ENCODE peak calls at places on chromosomes 3 and 15, in six cellular contexts. F is PC-3, N is RWPE1, L is thyroid gland, T is AG09319, B is HFFc6. M is an unnamed sample.

GRCh38 chr3:69864141-69864540 is 124.9 kb downstream of the MITF start:
- DNase-seq in F (peak; percentile 66), N (no peak), L (no peak), T (no peak), B (no peak), M (no peak)

GRCh38 chr3:42803800-42804112 is 534 bp downstream of the HIGD1A start:
- DNase-seq in F (no peak), N (peak; percentile 26), L (peak; percentile 56), T (no peak), B (no peak), M (no peak)

GRCh38 chr3:78430741-78431140 is 1337.1 kb downstream of the ROBO1 start:
- DNase-seq in F (no peak), N (no peak), L (no peak), T (no peak), B (no peak), M (no peak)

GRCh38 chr3:48614044-48614443 is 4.6 kb upstream of the UQCRC1 start:
- DNase-seq in F (peak; percentile 79), N (peak; percentile 71), L (no peak), T (peak; percentile 57), B (peak; percentile 48), M (peak; percentile 48)

GRCh38 chr15:41659190-41659589 is 1.0 kb upstream of the MGA start:
- DNase-seq in F (no peak), N (no peak), L (no peak), T (no peak), B (no peak), M (no peak)

GRCh38 chr3:40939113-40940070 is 259.9 kb upstream of the CTNNB1 start:
- DNase-seq in F (peak; percentile 55), N (no peak), L (no peak), T (no peak), B (no peak), M (no peak)

GRCh38 chr3:122415104-122415744 is 638 bp downstream of the WDR5B start:
- DNase-seq in F (peak; percentile 64), N (peak; percentile 64), L (peak; percentile 69), T (no peak), B (peak; percentile 57), M (no peak)

GRCh38 chr3:45472795-45473194 is 84.4 kb downstream of the LARS2 start:
- DNase-seq in F (no peak), N (no peak), L (no peak), T (no peak), B (no peak), M (no peak)

GRCh38 chr3:134881305-134881704 is 86.2 kb downstream of the EPHB1 start:
- DNase-seq in F (no peak), N (no peak), L (no peak), T (no peak), B (no peak), M (no peak)

GRCh38 chr3:14880486-14881179 is 61.9 kb downstream of the FGD5 start:
- DNase-seq in F (no peak), N (no peak), L (no peak), T (no peak), B (no peak), M (no peak)

GRCh38 chr15:44532689-44533088 is 4.3 kb upstream of the EIF3J start:
- DNase-seq in F (peak; percentile 33), N (no peak), L (no peak), T (no peak), B (no peak), M (no peak)
- TF ChIP-seq CTCF in F (peak; percentile 44), N (peak; percentile 19), L (no peak), T (no peak), B (peak; percentile 44), M (no peak)

GRCh38 chr3:187946981-187947380 is 201.7 kb upstream of the BCL6 start:
- DNase-seq in F (peak; percentile 66), N (no peak), L (no peak), T (no peak), B (no peak), M (no peak)

GRCh38 chr3:187944391-187945179 is 199.3 kb upstream of the BCL6 start:
- DNase-seq in F (no peak), N (no peak), L (no peak), T (no peak), B (no peak), M (no peak)

GRCh38 chr3:187943677-187944390 is 198.6 kb upstream of the BCL6 start:
- DNase-seq in F (peak; percentile 85), N (peak; percentile 30), L (no peak), T (no peak), B (no peak), M (no peak)

GRCh38 chr3:187946031-187946691 is 200.9 kb upstream of the BCL6 start:
- DNase-seq in F (no peak), N (no peak), L (no peak), T (no peak), B (peak; percentile 68), M (peak; percentile 52)

DNA sequence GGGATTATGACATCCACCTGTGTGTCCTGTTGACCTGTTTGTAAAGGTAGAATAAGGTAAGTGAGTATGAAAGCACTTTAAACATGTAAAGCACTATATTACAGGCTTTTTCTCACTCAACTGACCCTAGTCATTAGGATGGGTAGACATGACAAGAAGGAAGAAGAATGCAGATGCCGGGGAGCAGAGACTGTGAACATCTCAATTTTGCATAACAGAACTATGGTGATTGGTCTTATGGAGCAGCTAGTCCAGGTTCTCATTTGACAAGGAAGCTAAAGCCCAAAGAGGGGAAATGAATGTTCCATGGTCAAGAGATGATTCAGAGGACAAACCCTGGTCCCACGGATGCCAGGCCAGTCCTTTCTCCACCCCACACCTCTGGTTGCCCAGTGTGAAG is 200.1 kb upstream of the BCL6 start:
- DNase-seq in F (no peak), N (no peak), L (no peak), T (no peak), B (no peak), M (no peak)
- TF ChIP-seq CTCF in F (no peak), N (no peak), L (no peak), T (no peak), B (no peak), M (no peak)

GRCh38 chr15:63188937-63189871 is at the start of gene RAB8B:
- DNase-seq in F (peak; percentile 91), N (peak; percentile 94), L (peak; percentile 98), T (peak; percentile 91), B (peak; percentile 96), M (peak; percentile 90)
- TF ChIP-seq CTCF in F (no peak), N (peak; percentile 21), L (no peak), T (no peak), B (peak; percentile 8), M (no peak)

DNA sequence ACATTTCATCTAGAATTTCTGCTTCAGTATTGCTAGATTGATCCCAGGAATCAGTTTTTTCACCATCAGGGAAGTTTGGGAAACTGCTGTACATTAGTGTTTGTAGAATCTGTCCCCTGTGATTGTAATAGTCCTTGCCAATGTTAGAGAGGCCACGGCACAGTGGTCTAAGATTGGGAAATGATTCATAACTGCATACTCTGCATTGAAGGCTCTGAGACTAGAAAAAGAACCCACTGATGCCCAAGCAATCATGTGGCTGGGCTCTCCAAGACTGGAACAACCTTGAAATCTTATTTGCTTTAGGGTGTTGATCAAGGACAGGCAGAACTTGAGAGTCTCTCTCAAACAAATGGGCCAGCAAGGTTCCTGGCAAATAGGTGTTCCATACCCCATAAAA is 245.6 kb upstream of the LRTM1 start:
- DNase-seq in F (no peak), N (no peak), L (no peak), T (no peak), B (no peak), M (no peak)
- TF ChIP-seq CTCF in F (no peak), N (no peak), L (no peak), T (no peak), B (no peak), M (no peak)

M was measured in AG04450.